ENCODE peak calls at places on chromosomes 6 and 20, in six cellular contexts. Q, X, I, N, V and Y are unnamed samples.

GRCh38 chr6:17032595-17033591 is 69.0 kb upstream of the STMND1 start:
- DNase-seq in I (peak), X (peak), Q (no peak), V (no peak), N (no peak), Y (no peak)

GRCh38 chr6:86937219-86938079 is at the start of gene HTR1E:
- DNase-seq in V (peak), Q (no peak), X (peak), N (peak), I (peak), Y (peak)

GRCh38 chr20:354298-354977 is 7.5 kb downstream of the NRSN2 start:
- DNase-seq in X (peak), I (peak), N (peak), V (peak), Q (no peak), Y (peak)

GRCh38 chr20:16806061-16806460 is 57.9 kb downstream of the OTOR start:
- DNase-seq in X (no peak), N (no peak), V (no peak), Q (no peak), I (no peak), Y (no peak)

GRCh38 chr6:143747347-143747842 is 69.6 kb downstream of the PHACTR2 start:
- DNase-seq in V (peak), I (no peak), X (no peak), Q (no peak), N (peak), Y (no peak)

GRCh38 chr20:36866164-36866563 is 9.8 kb upstream of the TLDC2 start:
- DNase-seq in Q (no peak), X (no peak), N (peak), V (no peak), I (no peak), Y (no peak)

GRCh38 chr6:136067731-136068341 is 182.3 kb downstream of the MTFR2 start:
- DNase-seq in X (no peak), N (no peak), V (no peak), Q (no peak), I (peak), Y (no peak)

GRCh38 chr20:59628171-59628570 is 23.8 kb downstream of the PHACTR3 start:
- DNase-seq in V (no peak), I (no peak), N (no peak), Q (no peak), X (no peak), Y (no peak)

GRCh38 chr6:160013987-160014868 is 45.3 kb downstream of the IGF2R start:
- DNase-seq in X (no peak), N (peak), Q (no peak), I (no peak), V (no peak), Y (peak)

GRCh38 chr6:50978631-50979030 is 160.0 kb downstream of the TFAP2B start:
- DNase-seq in V (no peak), Q (no peak), N (no peak), I (no peak), X (no peak), Y (no peak)

GRCh38 chr6:30720738-30721197 is 616 bp downstream of the TUBB start:
- DNase-seq in V (peak), N (peak), I (peak), X (no peak), Q (no peak), Y (peak)

GRCh38 chr20:19977373-19977770 is 39.8 kb upstream of the NAA20 start:
- DNase-seq in X (no peak), I (no peak), Q (no peak), N (no peak), V (no peak), Y (no peak)

GRCh38 chr20:16580127-16580526 is 6.9 kb upstream of the KIF16B start:
- DNase-seq in X (no peak), I (no peak), N (no peak), Q (no peak), V (no peak), Y (no peak)

GRCh38 chr6:157492741-157493140 is 111.8 kb downstream of the ZDHHC14 start:
- DNase-seq in X (no peak), I (no peak), V (no peak), Q (no peak), N (no peak), Y (no peak)

GRCh38 chr6:10112871-10113584 is 301.8 kb downstream of the TFAP2A start:
- DNase-seq in V (no peak), N (no peak), X (no peak), Q (no peak), I (no peak), Y (no peak)

GRCh38 chr20:63733579-63734081 is 2.8 kb upstream of the LIME1 start:
- DNase-seq in V (no peak), I (no peak), N (no peak), X (no peak), Q (no peak), Y (no peak)

GRCh38 chr6:45457141-45457540 is 79.4 kb upstream of the SUPT3H start:
- DNase-seq in Q (no peak), N (no peak), V (no peak), I (no peak), X (no peak), Y (no peak)

GRCh38 chr6:143333081-143333480 is 117.4 kb downstream of the ADAT2 start:
- DNase-seq in V (no peak), X (no peak), I (no peak), Q (no peak), N (no peak), Y (no peak)

GRCh38 chr20:12068146-12068545 is 150.5 kb downstream of the BTBD3 start:
- DNase-seq in X (no peak), I (no peak), V (no peak), N (no peak), Q (no peak), Y (no peak)

GRCh38 chr6:138862491-138862890 is 66.6 kb downstream of the ECT2L start:
- DNase-seq in I (no peak), Q (no peak), N (no peak), V (no peak), X (no peak), Y (no peak)

GRCh38 chr6:147530132-147531060 is 21.9 kb downstream of the SAMD5 start:
- DNase-seq in X (no peak), N (no peak), I (no peak), V (no peak), Q (peak), Y (peak)

GRCh38 chr6:44915111-44915510 is 413.0 kb upstream of the RUNX2 start:
- DNase-seq in Q (no peak), X (no peak), N (no peak), V (no peak), I (no peak), Y (no peak)

GRCh38 chr6:37705239-37706051 is 7.8 kb upstream of the MDGA1 start:
- DNase-seq in I (peak), N (no peak), V (peak), Q (peak), X (peak), Y (peak)

GRCh38 chr6:112929661-112930060 is 582.5 kb downstream of the RFPL4B start:
- DNase-seq in N (no peak), V (no peak), X (no peak), Q (no peak), I (no peak), Y (no peak)

GRCh38 chr6:111843347-111844147 is 29.7 kb downstream of the FYN start:
- DNase-seq in N (peak), V (peak), X (no peak), I (no peak), Q (no peak), Y (peak)

GRCh38 chr6:10908228-10908627 is 21.4 kb downstream of the SYCP2L start:
- DNase-seq in N (no peak), V (no peak), Q (no peak), I (peak), X (no peak), Y (no peak)

GRCh38 chr20:840858-841567 is 7.5 kb downstream of the FAM110A start:
- DNase-seq in V (no peak), N (peak), X (peak), Q (no peak), I (no peak), Y (no peak)

GRCh38 chr20:57442888-57443239 is 51.7 kb downstream of the RBM38 start:
- DNase-seq in N (no peak), V (no peak), Q (no peak), I (no peak), X (no peak), Y (no peak)

GRCh38 chr20:1624811-1625690 is 5.2 kb upstream of the SIRPB1 start:
- DNase-seq in X (no peak), Q (no peak), I (peak), V (no peak), N (no peak), Y (peak)

GRCh38 chr20:8530022-8530421 is 398.0 kb downstream of the PLCB1 start:
- DNase-seq in N (no peak), Q (no peak), I (no peak), X (no peak), V (no peak), Y (no peak)

GRCh38 chr20:38209054-38209675 is 44.1 kb upstream of the TGM2 start:
- DNase-seq in N (no peak), I (no peak), Q (no peak), V (no peak), X (no peak), Y (no peak)

GRCh38 chr6:124036384-124036783 is 232.7 kb downstream of the NKAIN2 start:
- DNase-seq in X (no peak), I (no peak), N (no peak), V (no peak), Q (no peak), Y (no peak)

GRCh38 chr6:7108964-7109836 is 1.4 kb downstream of the RREB1 start:
- DNase-seq in X (peak), N (peak), V (peak), Q (no peak), I (peak), Y (peak)

GRCh38 chr6:73342174-73342573 is 11.9 kb downstream of the DPPA5 start:
- DNase-seq in V (no peak), I (no peak), X (no peak), Q (no peak), N (no peak), Y (no peak)

GRCh38 chr20:25444556-25444955 is 37.1 kb downstream of the GINS1 start:
- DNase-seq in Q (no peak), I (no peak), X (no peak), N (no peak), V (no peak), Y (no peak)
- TF ChIP-seq MYC in Q (no peak), I (no peak), X (no peak), N (no peak), V (no peak), Y (no peak)

DNA sequence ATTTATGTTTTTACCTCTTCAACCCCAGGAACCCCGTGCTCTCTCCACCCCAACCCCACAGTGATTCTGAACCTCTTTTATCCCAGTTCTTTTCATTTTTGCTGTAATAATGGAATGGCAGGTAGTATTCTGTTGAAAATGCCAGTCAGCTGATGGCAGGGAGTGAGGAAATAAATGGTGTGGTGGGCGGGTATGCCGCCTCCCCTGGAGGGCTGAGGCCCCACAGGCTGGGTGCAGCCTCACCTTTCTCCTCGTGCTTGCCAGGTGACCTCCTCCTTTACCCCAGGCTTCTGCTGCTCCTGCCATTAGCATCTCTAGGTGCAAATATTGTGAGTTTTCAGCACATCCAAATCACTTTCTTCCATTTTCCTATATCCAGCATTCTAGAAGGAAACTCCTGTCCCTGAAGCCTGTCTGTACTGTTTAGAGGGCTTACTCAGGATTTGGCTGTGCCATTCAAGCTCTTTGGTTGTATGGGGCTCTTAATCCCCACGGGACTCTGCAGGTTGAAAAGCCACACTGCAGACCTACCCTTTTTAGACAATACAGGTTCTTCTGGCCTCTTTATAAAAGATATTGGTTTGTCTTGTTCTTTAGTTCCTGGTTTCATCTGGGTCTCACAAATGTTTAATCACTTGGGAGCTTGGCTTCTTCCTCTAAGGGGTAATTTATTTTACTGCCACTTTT is 201.8 kb downstream of the JARID2 start:
- DNase-seq in I (no peak), N (no peak), V (no peak), X (no peak), Q (no peak), Y (no peak)
- TF ChIP-seq MYC in I (no peak), N (no peak), V (no peak), X (no peak), Q (no peak), Y (no peak)

GRCh38 chr6:1702580-1703051 is 92.9 kb downstream of the FOXC1 start:
- DNase-seq in V (peak), I (no peak), X (no peak), Q (no peak), N (peak), Y (no peak)
- TF ChIP-seq MYC in V (no peak), I (no peak), X (no peak), Q (no peak), N (peak), Y (no peak)

DNA sequence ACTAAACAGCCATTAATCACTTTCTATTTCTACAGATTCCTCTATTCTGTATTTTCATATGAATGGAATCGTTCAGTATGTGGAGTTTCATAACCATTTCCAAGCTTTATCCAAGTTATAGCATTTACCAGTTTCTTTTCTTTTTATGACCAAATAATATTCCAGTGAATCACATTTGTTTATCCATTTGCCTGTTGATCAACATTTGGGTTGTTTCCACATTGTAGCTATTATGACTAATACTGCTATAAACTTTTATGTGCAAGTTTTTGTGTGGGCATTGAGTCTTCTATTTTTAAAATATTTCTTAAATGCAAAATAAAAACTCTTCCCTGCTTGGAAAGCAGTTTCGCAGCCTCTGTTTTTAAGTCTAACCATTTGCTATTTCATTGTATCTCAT is 336.4 kb upstream of the OPRM1 start:
- DNase-seq in Q (no peak), V (no peak), X (no peak), I (no peak), N (no peak), Y (no peak)
- TF ChIP-seq MYC in Q (no peak), V (no peak), X (no peak), I (no peak), N (no peak), Y (no peak)